ENCODE peak calls at places on chromosomes 1 and 21, in nine cellular contexts. G is activated T-helper 1 cell treated with Interleukin-2 at 50 U/mL for 16 hours; K is EH; M is hypothalamus; Z is cardiac fibroblast; Q is stimulated activated CD8-positive, alpha-beta memory T cell treated with anti-CD3 and anti-CD28 coated beads, Interleukin-7, amount 100 ng/mL, for 24 hours; D is GM20000; P is myocyte; A is esophagus squamous epithelium. J is an unnamed sample.

GRCh38 chr1:53326598-53327182 is 1.2 kb downstream of the LRP8 start:
- DNase-seq in G (no peak), K (no peak), M (no peak), Z (no peak), Q (peak; percentile 16), D (peak; percentile 54), P (no peak), A (no peak), J (peak; percentile 53)

GRCh38 chr1:156499703-156500577 is 635 bp downstream of the MEF2D start:
- DNase-seq in G (no peak), K (peak; percentile 40), M (peak; percentile 56), Z (no peak), Q (no peak), D (no peak), P (peak; percentile 89), A (no peak), J (peak; percentile 17)

GRCh38 chr1:171849245-171849898 is 8.1 kb downstream of the DNM3 start:
- DNase-seq in G (no peak), K (no peak), M (no peak), Z (no peak), Q (no peak), D (no peak), P (no peak), A (no peak), J (no peak)

GRCh38 chr1:94821636-94822305 is 1.6 kb downstream of the SLC44A3 start:
- DNase-seq in G (no peak), K (no peak), M (no peak), Z (no peak), Q (no peak), D (no peak), P (peak; percentile 36), A (no peak), J (peak; percentile 63)

GRCh38 chr1:21001042-21001441 is 175.7 kb downstream of the EIF4G3 start:
- DNase-seq in G (no peak), K (no peak), M (no peak), Z (no peak), Q (no peak), D (no peak), P (no peak), A (no peak), J (no peak)

GRCh38 chr1:116951175-116951935 is 41.6 kb downstream of the PTGFRN start:
- DNase-seq in G (no peak), K (peak; percentile 34), M (no peak), Z (peak; percentile 91), Q (no peak), D (no peak), P (peak; percentile 96), A (no peak), J (no peak)

GRCh38 chr1:183467687-183468086 is 4.6 kb upstream of the SMG7 start:
- DNase-seq in G (no peak), K (no peak), M (no peak), Z (no peak), Q (no peak), D (no peak), P (no peak), A (no peak), J (peak; percentile 27)

GRCh38 chr1:57857809-57858208 is 433.9 kb upstream of the DAB1 start:
- DNase-seq in G (no peak), K (peak; percentile 34), M (no peak), Z (no peak), Q (no peak), D (no peak), P (no peak), A (no peak), J (no peak)

GRCh38 chr1:77413541-77414335 is 131.9 kb downstream of the AK5 start:
- DNase-seq in G (no peak), K (no peak), M (no peak), Z (no peak), Q (no peak), D (peak; percentile 27), P (no peak), A (no peak), J (no peak)

GRCh38 chr1:36161656-36162531 is 5.9 kb downstream of the MAP7D1 start:
- DNase-seq in G (peak; percentile 39), K (no peak), M (no peak), Z (peak; percentile 29), Q (no peak), D (peak; percentile 73), P (no peak), A (no peak), J (peak; percentile 62)

GRCh38 chr1:168300626-168301025 is 19.9 kb downstream of the TBX19 start:
- DNase-seq in G (no peak), K (no peak), M (no peak), Z (peak; percentile 7), Q (no peak), D (no peak), P (no peak), A (no peak), J (no peak)

GRCh38 chr1:42957880-42958487 is 684 bp downstream of the SLC2A1 start:
- DNase-seq in G (peak; percentile 57), K (peak; percentile 78), M (no peak), Z (peak; percentile 64), Q (peak; percentile 26), D (peak; percentile 96), P (peak; percentile 67), A (no peak), J (peak; percentile 63)

GRCh38 chr1:31510853-31511789 is 65.2 kb upstream of the TINAGL1 start:
- DNase-seq in G (no peak), K (no peak), M (no peak), Z (no peak), Q (no peak), D (no peak), P (no peak), A (no peak), J (peak; percentile 65)

GRCh38 chr21:16534408-16535099 is 804.8 kb downstream of the USP25 start:
- DNase-seq in G (no peak), K (peak; percentile 6), M (peak; percentile 36), Z (peak; percentile 97), Q (no peak), D (no peak), P (peak; percentile 84), A (no peak), J (no peak)